ENCODE peak calls at places on chromosomes 11 and 22, in four cellular contexts. N, L, J and I are unnamed samples.

GRCh38 chr22:34493471-34493870 is 572.5 kb upstream of the ISX start:
- DNase-seq in N (no peak), L (no peak), J (no peak), I (no peak)

GRCh38 chr22:23925020-23925606 is 30.9 kb downstream of the MIF start:
- DNase-seq in L (no peak), N (no peak), J (peak; percentile 1), I (no peak)

GRCh38 chr11:2521681-2522630 is 77.1 kb downstream of the KCNQ1 start:
- DNase-seq in N (no peak), J (no peak), L (no peak), I (peak; percentile 19)

GRCh38 chr11:124481365-124482323 is 36.1 kb upstream of the OR8B8 start:
- DNase-seq in N (no peak), J (peak; percentile 28), L (no peak), I (peak; percentile 4)

GRCh38 chr22:27636716-27637503 is 164.6 kb downstream of the MN1 start:
- DNase-seq in J (no peak), L (no peak), N (no peak), I (no peak)

GRCh38 chr11:35006389-35007128 is 90.1 kb downstream of the PDHX start:
- DNase-seq in L (peak; percentile 95), N (no peak), J (no peak), I (no peak)

GRCh38 chr22:47457021-47457420 is 694.6 kb downstream of the TBC1D22A start:
- DNase-seq in N (no peak), J (no peak), L (no peak), I (no peak)

GRCh38 chr11:122342089-122342749 is 226.2 kb upstream of the BLID start:
- DNase-seq in J (no peak), L (no peak), N (no peak), I (no peak)

GRCh38 chr22:37486224-37486845 is at the start of gene MFNG:
- DNase-seq in N (no peak), J (peak; percentile 87), L (peak; percentile 26), I (peak; percentile 91)

GRCh38 chr11:61587951-61588695 is 7.2 kb upstream of the SYT7 start:
- DNase-seq in J (peak; percentile 84), L (no peak), N (no peak), I (peak; percentile 69)

GRCh38 chr11:8016396-8016949 is 29.3 kb downstream of the EIF3F start:
- DNase-seq in L (no peak), J (no peak), N (no peak), I (no peak)

GRCh38 chr22:21778705-21779363 is 43.2 kb upstream of the YPEL1 start:
- DNase-seq in L (no peak), J (peak; percentile 84), N (no peak), I (no peak)

GRCh38 chr11:110522456-110522855 is 92.7 kb downstream of the FDX1 start:
- DNase-seq in L (no peak), J (peak; percentile 3), N (no peak), I (no peak)

GRCh38 chr22:39120983-39121382 is 23.9 kb downstream of the APOBEC3H start:
- DNase-seq in J (no peak), N (no peak), L (no peak), I (no peak)

GRCh38 chr11:68970921-68971636 is 9.7 kb downstream of the MRGPRD start:
- DNase-seq in L (no peak), N (no peak), J (no peak), I (no peak)

GRCh38 chr22:18970180-18970947 is 34.3 kb upstream of the PRODH start:
- DNase-seq in J (peak; percentile 88), N (no peak), L (no peak), I (peak; percentile 85)

GRCh38 chr11:133243832-133244231 is 288.5 kb downstream of the OPCML start:
- DNase-seq in L (no peak), N (no peak), J (no peak), I (no peak)

GRCh38 chr11:117662870-117663269 is 134.1 kb downstream of the DSCAML1 start:
- DNase-seq in L (no peak), J (no peak), N (no peak), I (no peak)

GRCh38 chr22:27107824-27108223 is 450.4 kb downstream of the MIAT start:
- DNase-seq in N (no peak), L (no peak), J (no peak), I (peak; percentile 79)

GRCh38 chr11:118922745-118923627 is 2.7 kb downstream of the BCL9L start:
- DNase-seq in J (no peak), N (no peak), L (no peak), I (peak; percentile 15)

GRCh38 chr11:65102142-65103095 is 6.4 kb downstream of the VPS51 start:
- DNase-seq in N (no peak), L (no peak), J (no peak), I (no peak)

GRCh38 chr11:80473562-80473961 is 1032.7 kb upstream of the TENM4 start:
- DNase-seq in J (no peak), L (peak; percentile 3), N (no peak), I (no peak)

GRCh38 chr11:2390871-2391662 is 9.5 kb upstream of the TSSC4 start:
- DNase-seq in J (peak; percentile 68), N (peak; percentile 56), L (no peak), I (no peak)

GRCh38 chr11:73234403-73235181 is 16.5 kb downstream of the P2RY2 start:
- DNase-seq in J (no peak), N (no peak), L (no peak), I (no peak)

GRCh38 chr22:33397381-33397907 is 339.3 kb upstream of the SYN3 start:
- DNase-seq in J (no peak), N (no peak), L (no peak), I (no peak)

GRCh38 chr11:22431074-22431473 is 92.9 kb downstream of the SLC17A6 start:
- DNase-seq in L (no peak), J (no peak), N (no peak), I (no peak)

GRCh38 chr11:1460994-1461805 is 25.4 kb downstream of the MOB2 start:
- DNase-seq in L (no peak), N (no peak), J (no peak), I (no peak)

GRCh38 chr22:22111983-22112382 is 129.4 kb upstream of the TOP3B start:
- DNase-seq in L (no peak), N (no peak), J (no peak), I (no peak)

GRCh38 chr11:119254239-119254638 is 48.1 kb downstream of the CBL start:
- DNase-seq in J (no peak), N (no peak), L (no peak), I (no peak)

GRCh38 chr11:96045622-96046456 is 121.9 kb upstream of the MTMR2 start:
- DNase-seq in J (no peak), L (no peak), N (peak; percentile 73), I (peak; percentile 24)

GRCh38 chr22:40411506-40411861 is 41.1 kb downstream of the SGSM3 start:
- DNase-seq in J (no peak), N (no peak), L (no peak), I (no peak)

GRCh38 chr11:18408558-18409242 is 3.4 kb upstream of the LDHC start:
- DNase-seq in L (no peak), N (no peak), J (no peak), I (no peak)

GRCh38 chr11:6625156-6625831 is 6.1 kb upstream of the TPP1 start:
- DNase-seq in L (no peak), N (no peak), J (no peak), I (no peak)

GRCh38 chr22:36191106-36191836 is 10.3 kb downstream of the APOL4 start:
- DNase-seq in J (no peak), L (no peak), N (no peak), I (no peak)

GRCh38 chr11:132349806-132350733 is 979.7 kb downstream of the NTM start:
- DNase-seq in L (no peak), J (no peak), N (no peak), I (no peak)

DNA sequence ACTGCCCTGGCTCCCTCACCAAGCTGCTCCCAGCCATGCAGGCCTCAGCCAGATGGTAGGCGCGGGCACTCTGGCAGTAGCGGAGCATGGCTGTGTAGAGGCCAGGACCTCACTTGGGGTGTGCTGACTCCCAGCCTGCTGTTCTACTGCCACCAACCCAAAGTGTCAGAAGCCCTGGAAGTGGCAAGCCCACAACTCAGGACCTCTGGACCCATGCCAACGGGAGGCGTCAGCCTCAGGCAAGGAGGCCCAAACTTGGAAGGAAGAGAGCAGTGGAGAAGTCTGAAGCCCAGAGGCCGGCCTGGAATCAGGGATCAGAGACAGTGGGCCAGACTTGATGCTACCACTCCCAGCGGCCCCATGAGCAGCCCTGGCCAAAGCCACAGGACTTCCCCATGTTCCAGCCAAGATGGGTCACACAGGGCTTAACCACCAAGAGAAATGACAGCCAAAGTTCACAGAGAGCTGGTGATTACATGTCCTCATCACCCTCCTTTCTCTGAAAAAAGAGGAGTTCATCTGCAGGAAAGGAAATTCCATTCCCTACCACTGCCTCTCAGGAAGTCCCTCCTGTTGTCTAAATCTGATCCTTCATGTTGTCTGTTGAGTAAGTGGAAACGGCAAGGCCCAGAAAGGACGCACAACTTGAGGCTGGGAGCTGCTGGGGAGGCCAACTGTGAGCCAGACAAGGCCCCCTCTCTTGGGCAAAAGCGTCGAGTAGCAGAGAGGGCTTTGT is 4.4 kb downstream of the ARRB1 start:
- DNase-seq in J (no peak), N (no peak), L (no peak), I (no peak)
- H3K4me1 ChIP-seq in J (peaks cover 61% of the 10 kb centered on the region), N (peaks cover 30% of the 10 kb centered on the region), L (peaks cover 37% of the 10 kb centered on the region), I (peaks cover 67% of the 10 kb centered on the region)

GRCh38 chr11:100734743-100735527 is 47.8 kb downstream of the ARHGAP42 start:
- DNase-seq in N (no peak), L (peak; percentile 27), J (no peak), I (no peak)
- TF ChIP-seq NRF1 in N (no peak), L (no peak), J (no peak), I (no peak)

GRCh38 chr22:48897959-48898358 is 929.7 kb downstream of the BRD1 start:
- DNase-seq in L (no peak), N (no peak), J (no peak), I (no peak)
- H3K4me1 ChIP-seq in L (no peaks in the 10 kb centered on the region), N (no peaks in the 10 kb centered on the region), J (no peaks in the 10 kb centered on the region), I (no peaks in the 10 kb centered on the region)

GRCh38 chr11:70476669-70477068 is 78.3 kb downstream of the CTTN start:
- DNase-seq in L (no peak), J (no peak), N (no peak), I (no peak)

GRCh38 chr11:70478194-70478890 is 80.0 kb downstream of the CTTN start:
- DNase-seq in J (no peak), L (no peak), N (no peak), I (peak; percentile 59)

GRCh38 chr11:70474710-70475109 is 76.4 kb downstream of the CTTN start:
- DNase-seq in N (no peak), J (no peak), L (no peak), I (no peak)

GRCh38 chr11:70480711-70481110 is 82.4 kb downstream of the CTTN start:
- DNase-seq in J (no peak), L (no peak), N (no peak), I (no peak)

GRCh38 chr11:70477607-70478006 is 79.3 kb downstream of the CTTN start:
- DNase-seq in N (no peak), J (no peak), L (no peak), I (peak; percentile 79)
- TF ChIP-seq NRF1 in N (no peak), J (no peak), L (no peak), I (no peak)

GRCh38 chr11:114095899-114096298 is 36.4 kb downstream of the ZBTB16 start:
- DNase-seq in L (no peak), J (no peak), N (no peak), I (no peak)
- H3K4me1 ChIP-seq in L (no peaks in the 10 kb centered on the region), J (no peaks in the 10 kb centered on the region), N (peaks cover 7% of the 10 kb centered on the region), I (no peaks in the 10 kb centered on the region)

DNA sequence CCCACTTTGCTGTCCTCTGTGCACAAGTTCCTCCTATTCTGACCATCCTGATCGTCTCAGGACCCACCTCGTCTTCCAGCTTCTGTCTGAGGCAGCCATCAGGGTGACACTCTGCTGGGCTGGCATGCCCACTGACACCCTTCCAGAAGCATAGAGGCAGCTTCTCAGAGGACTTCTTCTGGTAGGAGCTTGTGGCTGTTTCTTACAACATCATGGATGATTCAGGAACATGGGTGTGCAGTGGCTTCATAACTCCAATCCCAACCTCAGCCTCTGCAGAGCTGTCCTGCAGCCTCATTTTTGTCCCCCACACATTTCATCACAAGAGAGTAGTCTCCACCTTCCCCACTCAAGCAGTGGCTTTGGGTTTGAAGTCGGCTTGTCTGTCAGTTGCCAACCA is 20.9 kb upstream of the CTR9 start:
- DNase-seq in J (no peak), L (no peak), N (no peak), I (no peak)
- TF ChIP-seq NRF1 in J (no peak), L (no peak), N (no peak), I (no peak)